ENCODE peak calls at places on chromosomes 11 and 22, in nine cellular contexts. J is Peyer's patch, F is body of pancreas, R is HCT116, X is kidney, A is heart right ventricle, Q is SK-N-SH, I is left ventricle myocardium inferior, G is cardiac muscle cell. C is an unnamed sample.
A peak's percentile ranks its signal among the peaks of the same experiment; 100 is the strongest.

GRCh38 chr22:39325392-39325932 is 6.0 kb upstream of the RPL3 start:
- DNase-seq in J (no peak), F (no peak), R (no peak), X (no peak), A (no peak), Q (no peak), I (no peak), G (no peak), C (no peak)

GRCh38 chr11:72553748-72554147 is 119.4 kb upstream of the CLPB start:
- DNase-seq in J (no peak), F (peak; percentile 44), R (no peak), X (no peak), A (no peak), Q (no peak), I (no peak), G (no peak), C (no peak)

GRCh38 chr11:117795726-117796455 is 1.1 kb downstream of the DSCAML1 start:
- DNase-seq in J (no peak), F (no peak), R (no peak), X (peak; percentile 83), A (no peak), Q (peak; percentile 70), I (no peak), G (no peak), C (no peak)

GRCh38 chr11:65650547-65651338 is 12.0 kb downstream of the RELA start:
- DNase-seq in J (no peak), F (no peak), R (no peak), X (peak; percentile 82), A (no peak), Q (no peak), I (peak; percentile 13), G (no peak), C (no peak)

GRCh38 chr11:6619021-6619745 is at the start of gene TPP1:
- DNase-seq in J (peak; percentile 98), F (peak; percentile 95), R (peak; percentile 90), X (peak; percentile 95), A (peak; percentile 96), Q (peak; percentile 97), I (peak; percentile 88), G (peak; percentile 94), C (peak; percentile 81)

GRCh38 chr11:102868359-102868758 is 6.4 kb downstream of the MMP12 start:
- DNase-seq in J (no peak), F (no peak), R (no peak), X (no peak), A (no peak), Q (no peak), I (no peak), G (no peak), C (no peak)

GRCh38 chr22:49966716-49967332 is 6.3 kb downstream of the PIM3 start:
- DNase-seq in J (peak; percentile 66), F (peak; percentile 41), R (no peak), X (peak; percentile 89), A (peak; percentile 29), Q (peak; percentile 51), I (peak; percentile 34), G (peak; percentile 61), C (no peak)

GRCh38 chr11:64007629-64008282 is 21.5 kb downstream of the OTUB1 start:
- DNase-seq in J (peak; percentile 75), F (peak; percentile 89), R (peak; percentile 54), X (peak; percentile 95), A (peak; percentile 72), Q (peak; percentile 91), I (peak; percentile 84), G (peak; percentile 90), C (no peak)

GRCh38 chr22:38657248-38657909 is 941 bp downstream of the CBY1 start:
- DNase-seq in J (peak; percentile 64), F (peak; percentile 56), R (no peak), X (no peak), A (no peak), Q (peak; percentile 31), I (no peak), G (peak; percentile 29), C (no peak)

GRCh38 chr11:118841469-118842222 is 42.0 kb upstream of the CXCR5 start:
- DNase-seq in J (peak; percentile 73), F (no peak), R (no peak), X (no peak), A (no peak), Q (no peak), I (no peak), G (no peak), C (no peak)
- H3K4me3 ChIP-seq in J (peak overlapping the region; percentile 14), F (no peak overlapping the region), R (no peak overlapping the region), X (no peak overlapping the region), A (no peak overlapping the region), Q (no peak overlapping the region), I (no peak overlapping the region), G (no peak overlapping the region), C (no peak overlapping the region)

DNA sequence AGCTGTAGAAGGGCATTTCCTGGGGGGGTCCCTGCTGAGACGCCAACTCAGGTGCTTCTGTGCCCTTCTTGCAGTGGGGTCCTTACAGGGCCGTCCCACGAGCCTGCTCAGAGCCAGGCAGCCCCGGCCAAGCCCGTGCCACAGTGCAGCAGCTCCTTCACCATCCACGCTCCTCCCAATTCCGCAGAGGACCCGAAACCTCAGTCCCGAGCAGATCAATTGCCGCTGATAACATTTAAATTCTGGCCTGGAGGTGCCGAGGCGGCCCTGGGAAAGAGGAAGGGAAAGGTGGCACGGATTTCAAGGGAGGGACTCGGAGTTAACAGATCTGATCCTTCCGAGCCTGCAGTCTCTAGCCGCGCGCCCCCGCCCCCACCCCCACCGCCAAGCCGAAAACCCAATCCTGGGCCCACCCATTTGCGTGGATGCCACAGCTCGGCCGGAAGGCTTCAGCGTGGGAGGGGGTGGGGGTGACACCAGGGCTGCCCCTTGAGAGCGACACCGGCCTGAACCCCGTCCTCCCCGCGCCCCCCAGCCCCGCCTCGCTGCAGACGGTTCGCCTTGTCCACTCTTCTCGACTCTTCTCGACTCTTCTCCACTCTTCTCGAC is 32.3 kb upstream of the JAM3 start:
- DNase-seq in J (peak; percentile 49), F (peak; percentile 41), R (no peak), X (no peak), A (no peak), Q (peak; percentile 65), I (no peak), G (no peak), C (no peak)
- H3K27ac ChIP-seq in J (peak overlapping the region; percentile 80), F (peak overlapping the region; percentile 96), R (no peak overlapping the region), X (peak overlapping the region; percentile 80), A (peak overlapping the region; percentile 90), Q (peak overlapping the region; percentile 91), I (peak overlapping the region; percentile 92), G (peak overlapping the region; percentile 63), C (no peak overlapping the region)

GRCh38 chr22:36377022-36377631 is 10.6 kb downstream of the MYH9 start:
- DNase-seq in J (peak; percentile 85), F (no peak), R (no peak), X (no peak), A (no peak), Q (no peak), I (no peak), G (no peak), C (no peak)

GRCh38 chr22:36376265-36376664 is 11.5 kb downstream of the MYH9 start:
- DNase-seq in J (no peak), F (no peak), R (no peak), X (no peak), A (no peak), Q (no peak), I (no peak), G (no peak), C (no peak)

GRCh38 chr22:36379593-36380361 is 8.0 kb downstream of the MYH9 start:
- DNase-seq in J (peak; percentile 87), F (no peak), R (no peak), X (no peak), A (no peak), Q (no peak), I (no peak), G (no peak), C (no peak)

GRCh38 chr22:36375071-36375980 is 12.4 kb downstream of the MYH9 start:
- DNase-seq in J (no peak), F (no peak), R (no peak), X (no peak), A (no peak), Q (no peak), I (no peak), G (no peak), C (no peak)

GRCh38 chr22:36378080-36378788 is 9.5 kb downstream of the MYH9 start:
- DNase-seq in J (no peak), F (no peak), R (no peak), X (no peak), A (no peak), Q (no peak), I (no peak), G (no peak), C (no peak)
- H3K36me3 ChIP-seq in J (peaks cover 13% of the 10 kb centered on the region), F (no peaks in the 10 kb centered on the region), R (peaks cover 2% of the 10 kb centered on the region), X (peaks cover 3% of the 10 kb centered on the region), A (no peaks in the 10 kb centered on the region), Q (peaks cover 5% of the 10 kb centered on the region), I (peaks cover 13% of the 10 kb centered on the region), G (no peaks in the 10 kb centered on the region), C (no peaks in the 10 kb centered on the region)

DNA sequence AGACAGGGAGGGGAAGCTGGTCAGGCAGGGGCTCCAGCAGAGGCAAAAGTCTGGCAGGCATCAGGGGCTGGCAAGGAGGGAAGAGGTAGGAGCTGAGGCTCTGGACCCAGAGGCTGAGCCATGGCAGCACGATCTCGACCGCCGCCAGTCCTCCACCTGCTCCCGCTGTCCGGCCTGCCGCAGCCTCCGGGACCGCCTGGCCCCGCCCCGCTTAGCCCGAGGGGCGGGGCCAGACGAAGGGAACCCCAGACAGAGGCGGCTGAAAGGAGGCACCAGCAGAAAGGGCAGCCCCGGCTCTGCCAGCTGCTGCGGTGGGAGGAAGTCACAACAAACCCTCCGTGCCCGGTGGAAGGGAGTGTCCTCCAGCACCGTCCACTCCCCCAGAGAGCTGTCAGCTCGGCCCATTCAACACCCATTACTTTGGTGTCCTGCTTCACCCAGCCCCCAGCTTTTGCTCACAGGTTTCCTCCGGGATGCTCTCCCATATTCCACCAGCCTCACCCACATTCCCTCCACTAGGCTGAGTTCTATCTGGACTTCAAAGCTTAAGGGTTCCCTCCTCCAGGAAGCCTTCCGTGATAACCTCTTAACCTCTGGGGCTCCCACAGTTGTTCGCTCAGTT is at the start of gene MFNG:
- DNase-seq in J (peak; percentile 91), F (peak; percentile 75), R (no peak), X (peak; percentile 91), A (peak; percentile 66), Q (peak; percentile 91), I (peak; percentile 70), G (peak; percentile 71), C (no peak)
- H3K4me3 ChIP-seq in J (peak within 1 kb of the TSS; percentile 63), F (no peak within 1 kb of the TSS), R (no peak within 1 kb of the TSS), X (peak within 1 kb of the TSS; percentile 49), A (peak within 1 kb of the TSS; percentile 45), Q (no peak within 1 kb of the TSS), I (peak within 1 kb of the TSS; percentile 67), G (no peak within 1 kb of the TSS), C (no peak within 1 kb of the TSS)

GRCh38 chr11:8871283-8871775 is 39.7 kb upstream of the AKIP1 start:
- DNase-seq in J (peak; percentile 66), F (peak; percentile 74), R (peak; percentile 16), X (peak; percentile 89), A (peak; percentile 85), Q (peak; percentile 85), I (peak; percentile 76), G (peak; percentile 89), C (peak; percentile 52)
- H3K27ac ChIP-seq in J (peak overlapping the region; percentile 88), F (peak overlapping the region; percentile 77), R (no peak overlapping the region), X (no peak overlapping the region), A (peak overlapping the region; percentile 91), Q (peak overlapping the region; percentile 94), I (peak overlapping the region; percentile 93), G (peak overlapping the region; percentile 91), C (peak overlapping the region; percentile 93)

C was measured in SK-N-MC.